ENCODE peak calls at places on chromosome 6, in four cellular contexts. F, S, B and J are unnamed samples.

GRCh38 chr6:107600936-107601335 is 111.0 kb downstream of the SOBP start:
- DNase-seq in F (no peak), S (peak), B (no peak), J (peak)

GRCh38 chr6:37850728-37851285 is 31.3 kb downstream of the ZFAND3 start:
- DNase-seq in F (no peak), S (no peak), B (no peak), J (no peak)

GRCh38 chr6:36783603-36784378 is 55.5 kb downstream of the CPNE5 start:
- DNase-seq in F (no peak), S (no peak), B (no peak), J (no peak)

GRCh38 chr6:45830441-45831139 is 185.1 kb downstream of the CLIC5 start:
- DNase-seq in F (no peak), S (peak), B (no peak), J (peak)

GRCh38 chr6:20542927-20543602 is 8.8 kb downstream of the CDKAL1 start:
- DNase-seq in F (no peak), S (peak), B (no peak), J (peak)

GRCh38 chr6:51753635-51754034 is 333.8 kb downstream of the PKHD1 start:
- DNase-seq in F (peak), S (no peak), B (no peak), J (no peak)

GRCh38 chr6:93194480-93194879 is 224.9 kb downstream of the EPHA7 start:
- DNase-seq in F (no peak), S (no peak), B (no peak), J (no peak)

GRCh38 chr6:121680058-121680457 is 244.6 kb downstream of the GJA1 start:
- DNase-seq in F (no peak), S (no peak), B (no peak), J (no peak)

GRCh38 chr6:41288025-41288777 is 1.7 kb upstream of the TREM1 start:
- DNase-seq in F (no peak), S (peak), B (no peak), J (peak)

GRCh38 chr6:39938773-39939381 is 4.6 kb upstream of the MOCS1 start:
- DNase-seq in F (no peak), S (no peak), B (no peak), J (no peak)

GRCh38 chr6:32952817-32953739 is at the start of gene HLA-DMA:
- DNase-seq in F (peak), S (peak), B (peak), J (peak)

GRCh38 chr6:131084982-131085381 is 21.9 kb upstream of the EPB41L2 start:
- DNase-seq in F (no peak), S (no peak), B (no peak), J (no peak)
- TF ChIP-seq CTCF in F (no peak), S (no peak), B (no peak), J (no peak)

DNA sequence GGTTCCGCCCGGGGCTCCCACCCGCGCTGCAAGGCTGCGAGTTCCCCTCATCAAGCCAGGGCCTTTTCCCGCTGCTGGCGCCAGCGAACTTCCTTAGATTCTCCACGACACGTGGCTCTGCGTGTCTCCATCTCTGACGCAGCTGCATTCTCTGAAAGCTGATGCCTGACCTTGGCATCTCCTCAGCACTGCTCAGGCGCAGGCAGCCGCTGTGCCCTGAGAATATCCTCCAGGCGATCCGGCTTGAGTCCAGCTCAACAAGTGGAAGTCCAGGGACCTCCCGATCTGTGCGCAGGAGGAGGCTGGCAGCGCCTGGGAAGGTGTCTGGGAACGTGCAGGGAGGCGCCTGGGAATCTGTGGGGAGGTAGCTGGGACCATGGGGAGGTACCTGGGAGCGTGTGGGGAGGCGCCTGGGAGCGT is 171.2 kb upstream of the THBS2 start:
- DNase-seq in F (no peak), S (peak), B (no peak), J (peak)
- H3K4me3 ChIP-seq in F (peak), S (peak), B (no peak), J (no peak)

GRCh38 chr6:111002350-111002749 is 20.5 kb downstream of the RPF2 start:
- DNase-seq in F (no peak), S (no peak), B (no peak), J (no peak)

GRCh38 chr6:110996661-110997060 is 14.8 kb downstream of the RPF2 start:
- DNase-seq in F (no peak), S (no peak), B (no peak), J (no peak)

DNA sequence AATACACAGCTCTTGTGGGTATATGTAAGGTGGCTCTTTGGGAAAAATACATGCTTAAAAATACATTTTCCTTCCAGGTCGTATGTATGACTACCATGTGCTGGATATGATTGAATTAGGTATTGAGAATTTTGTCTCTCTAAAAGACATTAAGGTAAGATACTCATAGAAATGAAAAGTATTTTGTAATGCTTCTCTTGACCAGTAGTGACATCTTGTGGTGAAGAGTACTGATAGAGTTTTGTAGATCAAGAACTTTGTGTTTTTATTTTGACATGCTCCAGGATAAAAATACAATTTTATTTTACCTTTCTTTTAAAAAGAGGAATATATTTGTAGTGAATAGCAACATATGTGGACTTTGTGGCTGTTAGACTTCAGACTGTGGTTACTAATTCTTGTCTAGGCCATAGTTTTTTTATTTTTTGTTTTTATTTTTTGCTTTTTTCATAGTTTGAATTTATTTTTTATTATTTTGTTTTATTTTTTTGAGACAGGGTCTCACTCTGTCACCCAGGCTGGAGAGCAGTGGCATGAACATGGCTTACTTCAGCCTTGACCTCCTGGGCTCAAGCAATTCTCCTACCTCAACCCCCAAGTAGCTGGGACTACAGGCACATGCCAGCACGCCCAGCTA is 17.9 kb downstream of the RPF2 start:
- DNase-seq in F (no peak), S (peak), B (no peak), J (peak)
- TF ChIP-seq CTCF in F (peak), S (peak), B (peak), J (peak)

GRCh38 chr6:9398794-9399373 is 963.5 kb upstream of the SLC35B3 start:
- DNase-seq in F (peak), S (no peak), B (no peak), J (peak)
- H3K4me3 ChIP-seq in F (peak), S (no peak), B (no peak), J (peak)